ENCODE peak calls at places on chromosomes 4 and X, in six cellular contexts. H is psoas muscle, X is upper lobe of right lung, Y is adipocyte, P is mucosa of descending colon, S is lower lobe of right lung. I is an unnamed sample. For H3K9me3, the result is how much of the 10 kb centered on the place peaks cover.

GRCh38 chr4:5571646-5572045 is 136.7 kb downstream of the EVC2 start:
- DNase-seq in P (no peak), Y (no peak), H (no peak), X (no peak), S (no peak), I (no peak)

GRCh38 chr4:175998782-175999181 is 66.9 kb upstream of the WDR17 start:
- DNase-seq in P (no peak), H (no peak), X (no peak), S (no peak), Y (no peak), I (no peak)

GRCh38 chrX:76253432-76253831 is 80.6 kb downstream of the PBDC1 start:
- DNase-seq in X (no peak), S (no peak), Y (peak), P (no peak), H (no peak), I (peak)

GRCh38 chrX:20665441-20665840 is 398.7 kb upstream of the RPS6KA3 start:
- DNase-seq in X (no peak), P (no peak), Y (peak), S (no peak), H (no peak), I (no peak)

GRCh38 chr4:129929984-129930383 is 834.0 kb downstream of the C4orf33 start:
- DNase-seq in S (no peak), X (no peak), P (no peak), H (no peak), Y (no peak), I (no peak)

GRCh38 chr4:18202510-18202909 is 181.0 kb upstream of the LCORL start:
- DNase-seq in H (no peak), S (no peak), X (no peak), P (no peak), Y (no peak), I (no peak)

GRCh38 chrX:41027388-41027787 is 57.9 kb upstream of the USP9X start:
- DNase-seq in Y (peak), S (no peak), X (no peak), H (no peak), P (no peak), I (no peak)

GRCh38 chr4:92359481-92359880 is 55.7 kb downstream of the GRID2 start:
- DNase-seq in S (no peak), Y (no peak), H (no peak), P (no peak), X (no peak), I (no peak)

DNA sequence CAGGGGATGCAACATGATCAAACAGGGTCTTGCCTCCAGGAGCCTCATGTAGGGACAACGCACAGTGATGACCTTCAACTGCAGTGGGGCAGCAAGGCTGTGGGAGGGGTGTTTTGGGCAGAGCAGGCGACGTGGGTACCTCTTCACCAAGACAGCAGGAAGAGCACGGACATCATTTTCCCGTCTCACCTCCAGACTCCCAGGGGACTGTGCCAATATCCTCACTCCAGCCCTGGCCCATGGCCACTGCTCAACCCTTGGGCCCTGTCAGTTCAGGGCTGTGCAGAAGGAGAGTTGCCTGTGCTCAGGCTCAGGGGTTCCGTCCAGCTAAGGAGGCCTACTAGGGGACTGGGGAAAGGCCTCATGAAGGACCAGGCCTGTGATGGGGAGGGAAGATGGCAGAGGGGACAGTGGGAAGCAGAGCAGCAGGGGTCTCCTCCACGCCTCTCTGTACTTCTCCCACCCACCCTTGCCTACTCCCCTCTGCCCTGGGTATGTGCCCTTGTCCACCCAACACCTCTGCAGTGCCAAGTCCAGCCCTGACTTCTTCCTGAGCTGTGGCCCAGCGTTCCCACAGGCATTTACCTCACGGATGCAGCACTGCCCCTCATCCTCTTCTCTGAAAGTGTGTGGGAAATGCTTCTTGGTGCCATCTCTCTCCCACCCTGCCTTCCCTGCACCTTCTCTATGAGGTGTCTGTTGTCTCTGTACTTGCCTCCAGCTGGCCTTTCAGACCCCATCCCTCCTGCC is 1.4 kb downstream of the IL9R start:
- DNase-seq in X (no peak), P (no peak), H (no peak), Y (no peak), S (no peak), I (no peak)
- H3K9me3 ChIP-seq in X (under half), P (under half), H (under half), Y (under half), S (under half), I (under half)

DNA sequence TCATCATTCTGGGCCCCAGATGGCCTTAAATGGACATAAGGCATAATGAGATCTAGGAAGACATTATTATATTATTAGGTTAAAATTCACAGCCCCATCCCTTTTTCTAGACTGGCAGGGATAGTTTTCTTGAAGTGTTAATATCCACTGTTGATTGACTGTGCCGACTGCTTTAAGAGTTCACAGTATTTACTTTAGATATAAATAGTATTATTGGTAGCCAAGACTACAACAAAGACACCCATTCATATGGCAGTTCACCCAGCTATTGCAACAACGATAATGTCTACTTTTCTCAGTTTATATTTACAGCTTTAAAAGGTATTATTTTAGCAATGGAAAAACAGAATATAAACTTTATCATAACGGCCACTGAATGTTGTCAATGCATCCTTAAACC is 922.2 kb upstream of the POU3F4 start:
- DNase-seq in P (no peak), H (no peak), Y (no peak), S (no peak), X (no peak), I (no peak)
- H3K9me3 ChIP-seq in P (under half), H (under half), Y (under half), S (under half), X (under half), I (under half)

GRCh38 chr4:153295131-153295755 is 49.2 kb upstream of the MND1 start:
- DNase-seq in H (no peak), X (no peak), S (no peak), P (no peak), Y (no peak), I (no peak)
- H3K9me3 ChIP-seq in H (under half), X (under half), S (under half), P (under half), Y (under half), I (under half)

GRCh38 chr4:11739992-11740391 is 311.3 kb upstream of the HS3ST1 start:
- DNase-seq in S (no peak), H (no peak), X (no peak), Y (peak), P (no peak), I (no peak)
- H3K9me3 ChIP-seq in S (under half), H (under half), X (under half), Y (under half), P (under half), I (under half)

GRCh38 chr4:121009578-121010338 is 62.6 kb downstream of the NDNF start:
- DNase-seq in X (no peak), P (no peak), Y (no peak), H (no peak), S (no peak), I (no peak)

GRCh38 chr4:121003863-121004262 is 68.5 kb downstream of the NDNF start:
- DNase-seq in P (no peak), Y (no peak), X (no peak), H (no peak), S (no peak), I (no peak)
- H3K9me3 ChIP-seq in P (under half), Y (under half), X (under half), H (under half), S (under half), I (under half)

DNA sequence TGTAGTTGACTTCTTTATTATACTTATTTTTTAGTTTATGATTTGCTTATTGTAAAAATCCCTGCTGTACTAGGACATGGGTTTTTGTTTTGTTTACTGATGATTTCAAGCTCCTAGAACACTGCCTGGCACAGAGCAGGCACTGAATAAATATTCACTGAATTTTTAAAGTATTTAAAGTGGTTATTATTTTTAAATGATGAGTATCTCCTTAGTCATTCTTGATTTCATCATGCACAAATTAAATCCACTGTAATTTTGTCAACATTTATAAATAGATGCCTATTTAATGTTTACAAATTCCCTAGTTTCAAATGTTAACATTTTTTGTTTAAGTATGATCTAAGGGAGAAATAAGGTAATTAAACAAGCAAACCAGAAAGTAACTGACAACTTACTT is 367.9 kb upstream of the SLIT2 start:
- DNase-seq in P (no peak), H (no peak), X (no peak), Y (peak), S (no peak), I (no peak)
- H3K9me3 ChIP-seq in P (under half), H (under half), X (under half), Y (under half), S (under half), I (under half)

DNA sequence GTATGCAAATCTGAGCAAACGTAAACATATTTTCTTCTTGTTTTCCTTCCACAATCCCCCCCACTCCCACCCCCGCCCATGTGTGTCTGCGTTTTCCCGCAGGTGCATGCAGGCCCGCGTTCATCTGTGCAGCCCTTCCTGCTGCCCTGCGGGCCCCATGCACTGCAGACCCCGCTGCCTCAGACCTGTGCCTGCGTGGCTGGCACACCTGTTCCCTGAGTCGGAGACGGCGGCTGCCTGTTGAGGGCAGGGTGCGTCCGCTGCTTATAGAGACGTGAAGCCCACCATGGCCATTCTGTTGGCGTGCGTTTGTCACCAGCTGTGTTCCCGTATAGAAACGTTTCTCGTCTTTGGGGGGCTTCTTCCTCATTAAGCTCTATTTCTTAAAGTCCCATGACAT is 51.5 kb downstream of the PCGF3 start:
- DNase-seq in P (no peak), S (peak), X (no peak), Y (no peak), H (no peak), I (no peak)
- H3K9me3 ChIP-seq in P (under half), S (under half), X (under half), Y (under half), H (under half), I (under half)

I was measured in T-helper 17 cell.